ENCODE peak calls at places on chromosomes 3 and 15, in eight cellular contexts. V is AG08395; B is stimulated activated naive CD4-positive, alpha-beta T cell; R is uterus; J is effector memory CD8-positive, alpha-beta T cell; C is AG20443; Q is HEK293T; U is fibroblast of pulmonary artery. O is an unnamed sample.

GRCh38 chr15:77542491-77543001 is 90.2 kb downstream of the LINGO1 start:
- DNase-seq in V (peak; percentile 30), U (peak; percentile 21), R (no peak), Q (no peak), C (peak; percentile 34), B (no peak), J (no peak), O (no peak)

GRCh38 chr3:40287248-40287647 is 22.3 kb upstream of the EIF1B start:
- DNase-seq in J (no peak), V (no peak), C (no peak), R (no peak), B (no peak), U (no peak), Q (no peak), O (no peak)

GRCh38 chr3:15903776-15904720 is 106.3 kb upstream of the ANKRD28 start:
- DNase-seq in Q (no peak), J (no peak), U (no peak), B (no peak), R (no peak), C (peak; percentile 44), V (no peak), O (no peak)

GRCh38 chr3:8663177-8664061 is 18.8 kb upstream of the SSUH2 start:
- DNase-seq in C (peak; percentile 88), Q (peak; percentile 42), J (no peak), B (no peak), U (peak; percentile 74), R (no peak), V (peak; percentile 83), O (no peak)

GRCh38 chr3:107289354-107289753 is 87.9 kb upstream of the CCDC54 start:
- DNase-seq in V (no peak), C (no peak), R (no peak), J (no peak), U (no peak), Q (no peak), B (no peak), O (no peak)

GRCh38 chr3:50323614-50324199 is 1.2 kb upstream of the HYAL2 start:
- DNase-seq in U (no peak), J (no peak), B (no peak), Q (no peak), C (no peak), V (no peak), R (peak; percentile 43), O (peak; percentile 62)

GRCh38 chr15:101597360-101597928 is 54.7 kb downstream of the TM2D3 start:
- DNase-seq in V (no peak), C (no peak), U (peak; percentile 11), Q (peak; percentile 29), B (no peak), J (no peak), R (no peak), O (no peak)

GRCh38 chr3:174710622-174711021 is 148.5 kb upstream of the NAALADL2 start:
- DNase-seq in J (no peak), V (peak; percentile 3), U (peak; percentile 22), Q (no peak), C (peak; percentile 9), B (no peak), R (no peak), O (no peak)

GRCh38 chr3:151011427-151011826 is 38.9 kb upstream of the CLRN1 start:
- DNase-seq in V (no peak), C (no peak), J (no peak), U (peak; percentile 32), R (no peak), B (no peak), Q (no peak), O (no peak)

GRCh38 chr15:80856809-80857377 is 77.7 kb downstream of the CEMIP start:
- DNase-seq in R (peak; percentile 38), B (no peak), Q (no peak), U (peak; percentile 13), J (no peak), C (peak; percentile 60), V (peak; percentile 44), O (peak; percentile 78)

GRCh38 chr3:125136515-125136914 is 76.0 kb downstream of the SLC12A8 start:
- DNase-seq in B (no peak), J (no peak), V (no peak), C (no peak), Q (no peak), U (no peak), R (no peak), O (no peak)

GRCh38 chr3:155714295-155714718 is 30.6 kb downstream of the PLCH1 start:
- DNase-seq in J (no peak), U (no peak), R (no peak), Q (no peak), C (no peak), B (no peak), V (no peak), O (peak; percentile 9)

GRCh38 chr3:98906230-98906629 is 4.7 kb upstream of the DCBLD2 start:
- DNase-seq in Q (no peak), J (no peak), C (peak; percentile 60), R (no peak), U (peak; percentile 91), B (no peak), V (peak; percentile 73), O (no peak)

GRCh38 chr15:99142562-99142961 is 37.7 kb downstream of the SYNM start:
- DNase-seq in Q (no peak), U (no peak), B (no peak), J (no peak), V (no peak), R (no peak), C (no peak), O (no peak)

GRCh38 chr15:32844118-32844711 is 126.4 kb downstream of the GREM1 start:
- DNase-seq in Q (peak; percentile 18), U (peak; percentile 76), J (no peak), C (no peak), V (no peak), B (no peak), R (no peak), O (no peak)

GRCh38 chr3:55481067-55481917 is 5.8 kb downstream of the WNT5A start:
- DNase-seq in C (peak; percentile 86), J (no peak), R (peak; percentile 28), U (peak; percentile 53), V (peak; percentile 74), Q (no peak), B (no peak), O (peak; percentile 54)

GRCh38 chr3:188092648-188093047 is 61.3 kb upstream of the LPP start:
- DNase-seq in C (peak; percentile 58), B (no peak), Q (no peak), R (no peak), V (peak; percentile 41), J (no peak), U (no peak), O (no peak)

GRCh38 chr15:73317651-73318462 is 50.9 kb downstream of the HCN4 start:
- DNase-seq in Q (no peak), J (no peak), R (no peak), V (no peak), C (no peak), U (no peak), B (no peak), O (no peak)

GRCh38 chr3:132087356-132087755 is 52.5 kb upstream of the CPNE4 start:
- DNase-seq in Q (no peak), C (no peak), J (no peak), U (no peak), R (no peak), B (no peak), V (no peak), O (no peak)

GRCh38 chr15:90337256-90337655 is 14.8 kb upstream of the ZNF774 start:
- DNase-seq in J (no peak), C (no peak), R (no peak), U (no peak), B (no peak), V (no peak), Q (no peak), O (no peak)

GRCh38 chr3:134249935-134250716 is 533 bp downstream of the RYK start:
- DNase-seq in J (peak; percentile 23), B (peak; percentile 42), U (peak; percentile 32), V (peak; percentile 64), Q (peak; percentile 48), R (peak; percentile 57), C (peak; percentile 81), O (peak; percentile 84)

GRCh38 chr3:166362698-166363097 is 525.5 kb upstream of the BCHE start:
- DNase-seq in R (no peak), Q (no peak), J (no peak), V (no peak), U (no peak), C (no peak), B (no peak), O (no peak)

GRCh38 chr3:14455571-14456317 is 53.3 kb downstream of the SLC6A6 start:
- DNase-seq in R (no peak), Q (no peak), C (no peak), V (no peak), J (no peak), B (no peak), U (no peak), O (peak; percentile 55)

O was measured in mucosa of descending colon.